ENCODE peak calls at places on chromosomes 7 and 10, in eight cellular contexts. Y is fibroblast of pulmonary artery; O is CD8-positive, alpha-beta T cell; N is left ventricle myocardium inferior; J is ovary; V is pancreas; H is CD4-positive, CD25-positive, alpha-beta regulatory T cell; Q is AG10803. P is an unnamed sample.

GRCh38 chr7:56097700-56098099 is 4.9 kb upstream of the PHKG1 start:
- DNase-seq in Y (peak; percentile 80), O (no peak), N (no peak), J (peak; percentile 38), V (peak; percentile 65), H (no peak), Q (peak; percentile 96), P (peak; percentile 90)

GRCh38 chr7:34564091-34564490 is 93.9 kb upstream of the NPSR1 start:
- DNase-seq in Y (no peak), O (no peak), N (no peak), J (no peak), V (no peak), H (no peak), Q (no peak), P (no peak)

GRCh38 chr7:2968176-2968575 is 75.5 kb downstream of the CARD11 start:
- DNase-seq in Y (no peak), O (no peak), N (no peak), J (no peak), V (no peak), H (no peak), Q (no peak), P (no peak)

GRCh38 chr10:68560916-68561691 is 967 bp downstream of the TET1 start:
- DNase-seq in Y (no peak), O (no peak), N (peak; percentile 25), J (peak; percentile 44), V (no peak), H (no peak), Q (no peak), P (peak; percentile 61)

GRCh38 chr10:84196941-84197340 is 2.6 kb downstream of the CDHR1 start:
- DNase-seq in Y (no peak), O (no peak), N (peak; percentile 52), J (no peak), V (no peak), H (no peak), Q (no peak), P (no peak)

GRCh38 chr7:98753176-98753575 is 116.6 kb downstream of the TMEM130 start:
- DNase-seq in Y (no peak), O (no peak), N (no peak), J (no peak), V (no peak), H (no peak), Q (no peak), P (no peak)

GRCh38 chr10:88676283-88677060 is 12.2 kb downstream of the LIPF start:
- DNase-seq in Y (no peak), O (no peak), N (no peak), J (no peak), V (no peak), H (no peak), Q (no peak), P (peak; percentile 65)

GRCh38 chr10:116809528-116810500 is 39.5 kb upstream of the ENO4 start:
- DNase-seq in Y (peak; percentile 6), O (no peak), N (peak; percentile 23), J (no peak), V (peak; percentile 52), H (no peak), Q (no peak), P (no peak)

GRCh38 chr10:89283988-89284475 is 17.8 kb upstream of the IFIT2 start:
- DNase-seq in Y (peak; percentile 87), O (no peak), N (peak; percentile 59), J (peak; percentile 64), V (no peak), H (no peak), Q (peak; percentile 98), P (peak; percentile 92)

GRCh38 chr10:14350006-14350405 is 19.3 kb upstream of the FRMD4A start:
- DNase-seq in Y (no peak), O (no peak), N (no peak), J (no peak), V (no peak), H (no peak), Q (no peak), P (no peak)

GRCh38 chr10:49398986-49399385 is 3.1 kb upstream of the DRGX start:
- DNase-seq in Y (no peak), O (no peak), N (no peak), J (no peak), V (no peak), H (no peak), Q (no peak), P (no peak)

GRCh38 chr10:49400365-49400764 is 4.5 kb upstream of the DRGX start:
- DNase-seq in Y (no peak), O (no peak), N (no peak), J (no peak), V (no peak), H (no peak), Q (no peak), P (no peak)

GRCh38 chr10:49396666-49396999 is 744 bp upstream of the DRGX start:
- DNase-seq in Y (no peak), O (no peak), N (no peak), J (no peak), V (no peak), H (no peak), Q (no peak), P (no peak)

GRCh38 chr10:49397036-49397999 is 1.4 kb upstream of the DRGX start:
- DNase-seq in Y (no peak), O (no peak), N (no peak), J (no peak), V (no peak), H (peak; percentile 2), Q (no peak), P (no peak)

DNA sequence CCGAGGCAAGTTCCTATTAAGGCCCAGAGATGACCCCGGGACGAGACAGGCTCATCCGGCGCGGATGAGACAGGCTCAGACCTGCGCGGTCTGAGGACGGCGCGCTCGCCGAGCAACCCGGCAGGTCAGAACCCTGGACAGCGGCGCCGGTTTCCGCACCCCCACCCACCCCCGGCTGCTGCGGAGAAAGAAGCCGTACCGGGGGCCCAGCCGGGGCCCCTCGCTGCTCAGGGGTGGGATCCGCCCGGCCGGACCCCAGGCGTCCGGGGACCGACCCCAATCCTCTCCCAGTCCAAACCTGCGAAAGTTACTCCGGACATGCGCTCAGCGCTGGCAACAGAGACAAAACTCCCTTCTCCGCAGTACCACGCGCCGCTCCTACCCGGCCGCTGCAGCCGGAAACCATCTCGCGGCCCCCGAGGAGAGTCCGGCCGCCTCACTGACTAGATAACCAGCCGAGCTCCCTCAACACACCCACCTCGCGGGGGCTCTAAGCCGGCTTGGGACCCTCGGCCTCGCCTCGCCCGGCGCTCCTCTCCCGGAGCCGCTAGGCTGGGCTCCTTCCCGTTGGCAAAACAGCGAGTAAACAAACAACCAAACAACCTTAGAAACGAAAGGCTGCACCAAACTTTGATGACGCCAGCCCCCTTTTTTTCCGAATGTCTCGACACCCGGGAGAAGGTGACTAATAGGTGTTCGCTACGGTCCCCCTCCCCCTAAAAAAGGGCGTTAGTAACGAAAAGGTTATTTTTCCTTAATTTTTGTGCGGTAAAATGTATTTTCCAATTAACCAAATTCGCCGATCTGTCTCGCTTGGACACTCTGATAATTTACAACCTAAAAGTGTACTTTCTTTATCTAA is 2.3 kb upstream of the DRGX start:
- DNase-seq in Y (peak; percentile 48), O (peak; percentile 30), N (peak; percentile 55), J (no peak), V (peak; percentile 35), H (peak; percentile 44), Q (peak; percentile 23), P (peak; percentile 37)
- H3K4me3 ChIP-seq in Y (peak overlapping the region; percentile 38), O (no peak overlapping the region), N (peak overlapping the region; percentile 61), J (no peak overlapping the region), V (peak overlapping the region; percentile 14), H (no peak overlapping the region), Q (peak overlapping the region; percentile 22), P (peak overlapping the region; percentile 34)

GRCh38 chr7:72025381-72025960 is 386.7 kb downstream of the CALN1 start:
- DNase-seq in Y (no peak), O (no peak), N (no peak), J (no peak), V (no peak), H (no peak), Q (no peak), P (no peak)

GRCh38 chr7:72030994-72031667 is 381.0 kb downstream of the CALN1 start:
- DNase-seq in Y (no peak), O (no peak), N (no peak), J (no peak), V (no peak), H (no peak), Q (no peak), P (no peak)

GRCh38 chr7:72032934-72033333 is 379.2 kb downstream of the CALN1 start:
- DNase-seq in Y (no peak), O (no peak), N (peak; percentile 25), J (no peak), V (no peak), H (no peak), Q (no peak), P (no peak)

DNA sequence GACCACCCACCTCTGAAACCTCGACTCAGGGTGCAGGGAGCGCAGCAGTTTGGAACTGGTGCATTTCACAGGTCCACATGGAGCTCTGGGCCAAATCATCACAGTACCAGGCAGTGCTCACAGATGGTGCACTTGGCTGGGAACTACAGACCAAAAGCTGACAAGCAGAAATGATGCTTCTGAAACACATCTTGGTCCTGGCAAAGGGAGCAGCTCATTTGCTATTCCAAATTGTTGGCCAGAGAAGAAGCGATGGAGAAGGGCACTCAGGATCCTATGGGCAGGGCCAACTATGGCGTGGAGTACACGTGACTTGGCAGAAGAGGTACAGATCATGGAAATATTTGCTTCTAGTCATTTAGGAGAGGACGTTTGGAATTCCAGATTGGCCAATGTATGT is 383.9 kb downstream of the CALN1 start:
- DNase-seq in Y (no peak), O (no peak), N (no peak), J (no peak), V (no peak), H (no peak), Q (no peak), P (no peak)
- H3K4me3 ChIP-seq in Y (no peak overlapping the region), O (no peak overlapping the region), N (no peak overlapping the region), J (no peak overlapping the region), V (no peak overlapping the region), H (no peak overlapping the region), Q (no peak overlapping the region), P (no peak overlapping the region)

GRCh38 chr7:100639995-100640394 is 1.4 kb downstream of the TFR2 start:
- DNase-seq in Y (no peak), O (no peak), N (no peak), J (no peak), V (no peak), H (no peak), Q (no peak), P (no peak)

GRCh38 chr7:100640438-100641410 is 628 bp downstream of the TFR2 start:
- DNase-seq in Y (no peak), O (no peak), N (no peak), J (no peak), V (no peak), H (no peak), Q (no peak), P (no peak)

GRCh38 chr7:100641463-100641859 is at the start of gene TFR2:
- DNase-seq in Y (no peak), O (no peak), N (no peak), J (no peak), V (no peak), H (no peak), Q (no peak), P (no peak)

GRCh38 chr7:100642534-100642907 is 1.2 kb upstream of the TFR2 start:
- DNase-seq in Y (no peak), O (no peak), N (no peak), J (no peak), V (no peak), H (peak; percentile 46), Q (no peak), P (no peak)

GRCh38 chr7:100641860-100642533 is 645 bp upstream of the TFR2 start:
- DNase-seq in Y (no peak), O (no peak), N (no peak), J (no peak), V (no peak), H (no peak), Q (no peak), P (no peak)
- H3K4me3 ChIP-seq in Y (no peak overlapping the region), O (no peak overlapping the region), N (no peak overlapping the region), J (no peak overlapping the region), V (no peak overlapping the region), H (no peak overlapping the region), Q (no peak overlapping the region), P (no peak overlapping the region)

GRCh38 chr10:132330486-132330833 is 1.5 kb upstream of the LRRC27 start:
- DNase-seq in Y (no peak), O (no peak), N (no peak), J (no peak), V (no peak), H (no peak), Q (no peak), P (no peak)
- H3K4me3 ChIP-seq in Y (peak overlapping the region; percentile 79), O (peak overlapping the region; percentile 77), N (peak overlapping the region; percentile 97), J (no peak overlapping the region), V (no peak overlapping the region), H (peak overlapping the region; percentile 84), Q (peak overlapping the region; percentile 99), P (peak overlapping the region; percentile 80)

P was measured in fibroblast of villous mesenchyme.